ENCODE peak calls at places on chromosomes 11 and 22, in four cellular contexts. Q is HCT116, Z is astrocyte of the spinal cord, S is cardiac fibroblast. I is an unnamed sample.

GRCh38 chr11:58866788-58867187 is 22.3 kb upstream of the GLYATL2 start:
- DNase-seq in S (no peak), Z (no peak), Q (no peak), I (peak; percentile 15)

GRCh38 chr11:63802637-63803414 is 10.4 kb upstream of the SPINDOC start:
- DNase-seq in S (peak; percentile 62), Q (peak; percentile 72), Z (no peak), I (peak; percentile 55)

GRCh38 chr22:43848366-43849171 is 13.7 kb downstream of the SULT4A1 start:
- DNase-seq in S (peak; percentile 33), Q (peak; percentile 4), Z (peak; percentile 27), I (no peak)

GRCh38 chr11:41245704-41246398 is 213.6 kb downstream of the LRRC4C start:
- DNase-seq in Q (no peak), S (no peak), Z (no peak), I (no peak)

GRCh38 chr22:42644422-42645340 is 4.3 kb upstream of the ATP5MGL start:
- DNase-seq in Q (no peak), S (peak; percentile 74), Z (peak; percentile 23), I (peak; percentile 60)

GRCh38 chr11:1276866-1277615 is 32.4 kb downstream of the TOLLIP start:
- DNase-seq in Z (no peak), Q (no peak), S (no peak), I (no peak)

GRCh38 chr11:81005595-81005994 is 1564.8 kb upstream of the TENM4 start:
- DNase-seq in Z (peak; percentile 92), S (peak; percentile 76), Q (no peak), I (peak; percentile 22)

GRCh38 chr11:13055200-13055599 is 46.1 kb downstream of the RASSF10 start:
- DNase-seq in Z (no peak), S (no peak), Q (no peak), I (no peak)

GRCh38 chr22:23395476-23396361 is 184.4 kb downstream of the IGLL1 start:
- DNase-seq in S (no peak), Z (no peak), Q (no peak), I (no peak)

GRCh38 chr11:96149743-96150555 is 193.0 kb downstream of the MAML2 start:
- DNase-seq in Q (no peak), S (peak; percentile 58), Z (peak; percentile 69), I (peak; percentile 91)

GRCh38 chr11:68354181-68354872 is 41.9 kb downstream of the LRP5 start:
- DNase-seq in Q (peak; percentile 80), S (peak; percentile 95), Z (peak; percentile 93), I (peak; percentile 81)

GRCh38 chr11:67033661-67034166 is 10.8 kb downstream of the SYT12 start:
- DNase-seq in Q (no peak), S (peak; percentile 88), Z (peak; percentile 96), I (peak; percentile 96)

GRCh38 chr11:133078591-133079179 is 453.6 kb downstream of the OPCML start:
- DNase-seq in Z (peak; percentile 30), Q (no peak), S (peak; percentile 43), I (peak; percentile 30)

GRCh38 chr11:1983601-1983961 is 14.1 kb downstream of the H19 start:
- DNase-seq in Z (no peak), Q (no peak), S (no peak), I (no peak)

GRCh38 chr22:22886546-22886945 is 1.1 kb upstream of the IGLL5 start:
- DNase-seq in Q (no peak), S (no peak), Z (no peak), I (no peak)

GRCh38 chr11:7677071-7677470 is 3.8 kb upstream of the CYB5R2 start:
- DNase-seq in S (no peak), Q (no peak), Z (peak; percentile 14), I (peak; percentile 93)

GRCh38 chr11:6825333-6825744 is 20.1 kb upstream of the OR10A5 start:
- DNase-seq in Z (no peak), S (no peak), Q (no peak), I (no peak)

GRCh38 chr11:16987205-16987568 is 27.0 kb downstream of the PLEKHA7 start:
- DNase-seq in Q (no peak), S (no peak), Z (no peak), I (no peak)

GRCh38 chr22:47209077-47209514 is 446.6 kb downstream of the TBC1D22A start:
- DNase-seq in Z (no peak), Q (no peak), S (peak; percentile 27), I (no peak)

GRCh38 chr11:130827697-130828377 is 88.4 kb downstream of the SNX19 start:
- DNase-seq in S (peak; percentile 88), Z (peak; percentile 79), Q (peak; percentile 50), I (peak; percentile 72)
- TF ChIP-seq CTCF in S (peak; percentile 84), Z (peak; percentile 84), Q (peak; percentile 46), I (peak; percentile 82)

DNA sequence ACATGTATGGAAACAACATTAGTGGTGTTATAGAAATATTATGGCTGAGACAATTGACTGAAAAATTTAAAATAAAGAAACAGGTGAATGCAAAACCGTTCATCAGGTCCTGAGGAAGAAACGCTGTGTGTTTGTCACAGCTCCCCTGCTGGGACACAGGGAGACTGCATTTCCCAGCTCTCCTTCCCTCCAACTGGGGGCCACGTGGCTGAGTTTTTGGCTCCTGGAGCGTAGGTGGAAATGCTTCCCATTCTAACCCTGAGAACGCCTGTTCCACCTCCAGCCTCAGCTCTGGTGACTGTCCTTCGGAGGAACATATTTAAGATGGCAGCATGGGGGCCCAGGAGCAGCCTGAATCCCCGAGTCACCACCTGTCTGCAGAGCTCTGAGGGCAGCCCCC is 398.6 kb downstream of the BRD1 start:
- DNase-seq in Z (no peak), Q (no peak), S (no peak), I (no peak)
- TF ChIP-seq CTCF in Z (no peak), Q (peak; percentile 43), S (no peak), I (no peak)

GRCh38 chr11:118883004-118883367 is 706 bp upstream of the CXCR5 start:
- DNase-seq in Q (no peak), S (no peak), Z (no peak), I (no peak)
- TF ChIP-seq CTCF in Q (no peak), S (no peak), Z (no peak), I (no peak)

GRCh38 chr11:42631223-42631843 is 680.5 kb upstream of the API5 start:
- DNase-seq in Z (peak; percentile 21), S (peak; percentile 16), Q (no peak), I (peak; percentile 16)
- TF ChIP-seq CTCF in Z (no peak), S (peak; percentile 22), Q (peak; percentile 12), I (peak; percentile 44)

I was measured in HFFc6.